ENCODE peak calls at places on chromosomes 5 and 9, in four cellular contexts. D is foreskin fibroblast, P is NCI-H1417, R is iPS DF 19.7. X is an unnamed sample.

GRCh38 chr5:149497357-149497756 is 53.9 kb downstream of the CSNK1A1 start:
- DNase-seq in P (no peak), D (peak; percentile 79), R (no peak), X (no peak)

GRCh38 chr5:147055850-147056523 is 177.4 kb upstream of the PPP2R2B start:
- DNase-seq in D (no peak), R (no peak), P (no peak), X (no peak)

GRCh38 chr9:100028201-100028784 is 70.5 kb downstream of the ERP44 start:
- DNase-seq in P (peak; percentile 64), R (peak; percentile 12), D (peak; percentile 84), X (peak; percentile 64)

GRCh38 chr9:72925126-72925810 is 27.6 kb downstream of the ALDH1A1 start:
- DNase-seq in D (no peak), R (no peak), P (no peak), X (no peak)

GRCh38 chr9:98374385-98375051 is 119.1 kb upstream of the TBC1D2 start:
- DNase-seq in P (no peak), R (no peak), D (peak; percentile 85), X (no peak)

GRCh38 chr5:171858303-171858702 is 72.7 kb downstream of the SMIM23 start:
- DNase-seq in D (no peak), R (no peak), P (no peak), X (peak; percentile 37)

GRCh38 chr9:133148351-133149129 is 15.2 kb downstream of the GBGT1 start:
- DNase-seq in D (peak; percentile 68), P (peak; percentile 77), R (no peak), X (no peak)

GRCh38 chr9:126373241-126373640 is 46.6 kb downstream of the MVB12B start:
- DNase-seq in R (no peak), D (peak; percentile 25), P (no peak), X (no peak)

GRCh38 chr5:141094481-141095262 is at the start of gene PCDHB2:
- DNase-seq in R (peak; percentile 82), P (no peak), D (peak; percentile 29), X (peak; percentile 84)

GRCh38 chr9:78695521-78695920 is 398.6 kb downstream of the PSAT1 start:
- DNase-seq in P (peak; percentile 84), R (no peak), D (no peak), X (no peak)

GRCh38 chr5:5979761-5980570 is 398.4 kb downstream of the MED10 start:
- DNase-seq in R (no peak), D (no peak), P (no peak), X (no peak)

GRCh38 chr5:172919525-172920446 is 39.4 kb upstream of the RPL26L1 start:
- DNase-seq in P (no peak), D (peak; percentile 52), R (no peak), X (no peak)

GRCh38 chr5:98872679-98873078 is 56.1 kb downstream of the CHD1 start:
- DNase-seq in D (peak; percentile 63), R (no peak), P (no peak), X (no peak)

GRCh38 chr5:141875022-141875740 is 3.0 kb downstream of the PCDH1 start:
- DNase-seq in P (peak; percentile 20), D (no peak), R (no peak), X (no peak)

GRCh38 chr5:102792705-102793104 is 37.6 kb downstream of the PAM start:
- DNase-seq in R (no peak), D (peak; percentile 42), P (no peak), X (no peak)

GRCh38 chr5:59703789-59704188 is 189.7 kb downstream of the PDE4D start:
- DNase-seq in D (no peak), R (no peak), P (no peak), X (no peak)

GRCh38 chr9:129520981-129521380 is 99.9 kb downstream of the C9orf50 start:
- DNase-seq in R (no peak), P (no peak), D (no peak), X (no peak)

GRCh38 chr9:34035656-34036055 is 13.0 kb downstream of the UBAP2 start:
- DNase-seq in R (no peak), P (no peak), D (no peak), X (no peak)

GRCh38 chr5:88287302-88287701 is 18.7 kb upstream of the TMEM161B start:
- DNase-seq in P (no peak), D (no peak), R (no peak), X (no peak)

GRCh38 chr5:145903862-145904261 is 31.0 kb upstream of the GRXCR2 start:
- DNase-seq in P (no peak), D (peak; percentile 39), R (no peak), X (no peak)

GRCh38 chr9:108933231-108933630 is 693 bp downstream of the ELP1 start:
- DNase-seq in D (peak; percentile 56), R (no peak), P (no peak), X (no peak)

X was measured in iPS DF 6.9.